ENCODE peak calls at places on chromosomes 3 and 15, in six cellular contexts. S is endothelial cell; K is stomach; I is midbrain; M is activated CD4-positive, alpha-beta T cell treated with anti-CD3 and anti-CD28 coated beads for 1 hour; A is stromal cell of bone marrow. Q is an unnamed sample.

GRCh38 chr3:171676600-171677175 is 133.6 kb downstream of the PLD1 start:
- DNase-seq in A (no peak), K (no peak), S (no peak), M (no peak), I (no peak), Q (no peak)

GRCh38 chr3:48656841-48657281 is 5.8 kb downstream of the CELSR3 start:
- DNase-seq in K (no peak), A (no peak), S (no peak), M (no peak), I (no peak), Q (no peak)

GRCh38 chr15:68218331-68218730 is 11.2 kb downstream of the CLN6 start:
- DNase-seq in K (no peak), I (no peak), M (no peak), A (no peak), S (no peak), Q (no peak)

GRCh38 chr3:174581551-174581950 is 277.6 kb upstream of the NAALADL2 start:
- DNase-seq in A (no peak), I (no peak), K (no peak), M (no peak), S (no peak), Q (no peak)

GRCh38 chr3:183714622-183715021 is 17.0 kb downstream of the YEATS2 start:
- DNase-seq in S (no peak), M (no peak), K (no peak), A (no peak), I (no peak), Q (no peak)

GRCh38 chr3:17213102-17213501 is 328.3 kb downstream of the PLCL2 start:
- DNase-seq in M (no peak), I (no peak), A (no peak), K (no peak), S (no peak), Q (no peak)

GRCh38 chr3:141311170-141311495 is 57.2 kb upstream of the ZBTB38 start:
- DNase-seq in M (no peak), I (no peak), K (no peak), A (no peak), S (no peak), Q (no peak)

GRCh38 chr15:51754267-51754666 is 2.9 kb downstream of the TMOD2 start:
- DNase-seq in M (no peak), S (no peak), A (no peak), K (no peak), I (no peak), Q (no peak)

GRCh38 chr3:94374439-94375161 is 311.7 kb downstream of the NSUN3 start:
- DNase-seq in S (no peak), M (no peak), I (no peak), A (no peak), K (no peak), Q (no peak)

GRCh38 chr3:157530637-157531300 is 27.6 kb upstream of the VEPH1 start:
- DNase-seq in S (no peak), I (no peak), K (no peak), M (no peak), A (no peak), Q (no peak)

GRCh38 chr15:92648190-92648875 is 7.2 kb downstream of the FAM174B start:
- DNase-seq in I (no peak), M (no peak), K (peak), S (no peak), A (no peak), Q (no peak)

GRCh38 chr3:185353823-185354614 is 8.9 kb upstream of the MAP3K13 start:
- DNase-seq in A (no peak), S (peak), M (peak), K (peak), I (peak), Q (no peak)

GRCh38 chr3:113070226-113071220 is 79.7 kb downstream of the GTPBP8 start:
- DNase-seq in M (no peak), S (no peak), A (peak), I (no peak), K (no peak), Q (no peak)

GRCh38 chr15:97446138-97446537 is 514.4 kb upstream of the ARRDC4 start:
- DNase-seq in K (no peak), A (no peak), S (no peak), I (no peak), M (no peak), Q (no peak)

GRCh38 chr3:101216710-101217457 is 103.5 kb downstream of the IMPG2 start:
- DNase-seq in K (no peak), I (no peak), A (peak), M (no peak), S (no peak), Q (no peak)

GRCh38 chr3:125374501-125374995 is 577 bp downstream of the ZNF148 start:
- DNase-seq in I (peak), K (peak), M (no peak), S (peak), A (no peak), Q (no peak)

GRCh38 chr3:59142581-59142980 is 92.8 kb upstream of the CFAP20DC start:
- DNase-seq in M (no peak), I (peak), A (no peak), K (no peak), S (no peak), Q (no peak)

GRCh38 chr15:65558336-65558735 is 28.1 kb downstream of the HACD3 start:
- DNase-seq in K (no peak), M (no peak), A (peak), I (no peak), S (no peak), Q (no peak)

GRCh38 chr3:43320288-43320687 is 33.9 kb downstream of the SNRK start:
- DNase-seq in M (no peak), A (no peak), I (no peak), K (no peak), S (no peak), Q (no peak)

GRCh38 chr3:171977426-171977825 is 62.0 kb upstream of the FNDC3B start:
- DNase-seq in A (no peak), S (no peak), K (no peak), I (no peak), M (no peak), Q (no peak)

GRCh38 chr3:16247282-16248058 is 17.3 kb downstream of the DPH3 start:
- DNase-seq in I (peak), A (peak), M (peak), K (peak), S (peak), Q (peak)

GRCh38 chr3:159548675-159549335 is 439.8 kb upstream of the IL12A start:
- DNase-seq in M (no peak), A (peak), K (no peak), S (no peak), I (no peak), Q (no peak)